ENCODE peak calls at places on chromosomes 4 and X, in nine cellular contexts. G is NCI-H460; B is NCI-H146; N is fibroblast of lung; J is stimulated activated CD4-positive, alpha-beta T cell treated with anti-CD3 and anti-CD28 coated beads, Interleukin-2, amount 100 ng/mL, for 48 hours; T is activated CD4-positive, CD25-positive, alpha-beta regulatory T cell; A is pons; Z is stimulated activated CD8-positive, alpha-beta memory T cell treated with anti-CD3 and anti-CD28 coated beads, Interleukin-15, amount 100 ng/mL, for 4 hours; E is left ventricle myocardium superior. L is an unnamed sample.

GRCh38 chr4:145041378-145041777 is 56.6 kb downstream of the ANAPC10 start:
- DNase-seq in E (no peak), G (no peak), B (no peak), N (no peak), Z (no peak), T (no peak), J (no peak), A (peak), L (peak)

GRCh38 chr4:1862055-1862911 is 6.3 kb upstream of the LETM1 start:
- DNase-seq in A (no peak), J (no peak), Z (no peak), E (no peak), N (no peak), T (no peak), G (no peak), B (no peak), L (no peak)

GRCh38 chr4:104649631-104650030 is 154.9 kb upstream of the CXXC4 start:
- DNase-seq in A (no peak), Z (no peak), J (no peak), N (no peak), B (no peak), E (no peak), T (no peak), G (no peak), L (no peak)

GRCh38 chrX:81728622-81729021 is 526.7 kb downstream of the SH3BGRL start:
- DNase-seq in E (no peak), J (no peak), Z (no peak), G (no peak), B (no peak), T (no peak), A (no peak), N (no peak), L (no peak)

GRCh38 chrX:153781428-153782047 is 697 bp downstream of the SRPK3 start:
- DNase-seq in Z (no peak), G (no peak), T (no peak), A (no peak), N (no peak), E (peak), B (no peak), J (no peak), L (no peak)

GRCh38 chr4:78939667-78940008 is 400 bp upstream of the PAQR3 start:
- DNase-seq in N (no peak), E (no peak), B (peak), J (no peak), G (no peak), A (no peak), T (no peak), Z (no peak), L (no peak)

GRCh38 chrX:103175944-103176753 is 38.8 kb upstream of the BEX4 start:
- DNase-seq in T (peak), A (peak), E (peak), Z (no peak), B (peak), J (peak), G (peak), N (peak), L (peak)

GRCh38 chr4:171817026-171817425 is 3.8 kb downstream of the GALNTL6 start:
- DNase-seq in N (no peak), G (no peak), J (no peak), Z (no peak), A (no peak), T (no peak), B (no peak), E (no peak), L (no peak)

GRCh38 chrX:136271300-136271699 is 20.1 kb upstream of the MAP7D3 start:
- DNase-seq in A (no peak), T (no peak), N (no peak), E (no peak), Z (no peak), G (no peak), B (no peak), J (no peak), L (no peak)

GRCh38 chr4:65167719-65168118 is 502.6 kb downstream of the EPHA5 start:
- DNase-seq in N (no peak), A (no peak), B (no peak), Z (no peak), E (no peak), J (no peak), T (no peak), G (no peak), L (no peak)

GRCh38 chrX:115030635-115031034 is 13.2 kb upstream of the IL13RA2 start:
- DNase-seq in Z (no peak), B (no peak), E (no peak), N (no peak), A (no peak), J (no peak), T (no peak), G (no peak), L (no peak)

GRCh38 chrX:10769696-10770619 is 149.6 kb upstream of the MID1 start:
- DNase-seq in T (no peak), B (peak), J (no peak), Z (no peak), G (peak), A (no peak), E (peak), N (peak), L (peak)

GRCh38 chrX:40007136-40007535 is 90.6 kb downstream of the BCOR start:
- DNase-seq in Z (no peak), B (no peak), N (no peak), J (no peak), G (no peak), T (no peak), E (no peak), A (no peak), L (no peak)

GRCh38 chr4:112860731-112861377 is 188.6 kb upstream of the ANK2 start:
- DNase-seq in T (no peak), N (no peak), G (no peak), J (no peak), B (no peak), A (peak), E (no peak), Z (no peak), L (no peak)

GRCh38 chr4:37891221-37892159 is 606 bp downstream of the TBC1D1 start:
- DNase-seq in A (peak), Z (peak), E (peak), N (peak), J (peak), B (peak), G (no peak), T (peak), L (peak)

GRCh38 chrX:70219938-70220764 is 14.3 kb upstream of the AWAT1 start:
- DNase-seq in E (peak), N (peak), T (no peak), Z (no peak), B (peak), J (no peak), A (no peak), G (peak), L (no peak)

L was measured in G401.